ENCODE peak calls at places on chromosomes 11 and 22, in five cellular contexts. M is HCT116, P is GM12878, V is H1, R is HepG2. K is an unnamed sample.

GRCh38 chr11:95659088-95659487 is 130.5 kb downstream of the FAM76B start:
- DNase-seq in M (no peak), P (no peak), V (no peak), R (no peak), K (no peak)

GRCh38 chr11:112361396-112361795 is 100.7 kb upstream of the PLET1 start:
- DNase-seq in M (no peak), P (no peak), V (no peak), R (no peak), K (no peak)

GRCh38 chr11:86116996-86117705 is 48.3 kb upstream of the PICALM start:
- DNase-seq in M (no peak), P (no peak), V (no peak), R (no peak), K (no peak)

GRCh38 chr11:94762208-94762607 is 5.9 kb upstream of the AMOTL1 start:
- DNase-seq in M (peak), P (no peak), V (no peak), R (no peak), K (peak)

GRCh38 chr11:19656140-19656541 is 56.5 kb upstream of the NAV2 start:
- DNase-seq in M (no peak), P (no peak), V (no peak), R (no peak), K (peak)

GRCh38 chr11:66676931-66677598 is 622 bp downstream of the RBM4B start:
- DNase-seq in M (no peak), P (no peak), V (no peak), R (no peak), K (no peak)

GRCh38 chr22:26800858-26801257 is 143.5 kb downstream of the MIAT start:
- DNase-seq in M (no peak), P (no peak), V (no peak), R (no peak), K (no peak)

GRCh38 chr11:88338223-88338661 is 706 bp upstream of the CTSC start:
- DNase-seq in M (no peak), P (no peak), V (no peak), R (peak), K (peak)

GRCh38 chr11:3834349-3835099 is 6.2 kb downstream of the RHOG start:
- DNase-seq in M (no peak), P (no peak), V (no peak), R (no peak), K (peak)

GRCh38 chr22:45318558-45319318 is 9.0 kb downstream of the FAM118A start:
- DNase-seq in M (no peak), P (peak), V (no peak), R (no peak), K (no peak)

GRCh38 chr22:38070250-38070921 is 13.2 kb downstream of the PICK1 start:
- DNase-seq in M (no peak), P (no peak), V (no peak), R (no peak), K (no peak)

GRCh38 chr11:20259506-20259905 is 99.2 kb upstream of the DBX1 start:
- DNase-seq in M (no peak), P (no peak), V (no peak), R (no peak), K (no peak)

GRCh38 chr11:48036011-48036410 is 55.7 kb downstream of the PTPRJ start:
- DNase-seq in M (no peak), P (no peak), V (no peak), R (no peak), K (no peak)

GRCh38 chr11:124799384-124800225 is 601 bp downstream of the MSANTD2 start:
- DNase-seq in M (no peak), P (no peak), V (no peak), R (no peak), K (peak)

GRCh38 chr11:19966435-19966834 is 193.8 kb downstream of the DBX1 start:
- DNase-seq in M (no peak), P (no peak), V (no peak), R (no peak), K (no peak)

GRCh38 chr11:103586756-103587155 is 449.7 kb upstream of the DDI1 start:
- DNase-seq in M (no peak), P (no peak), V (no peak), R (no peak), K (no peak)

GRCh38 chr11:70612459-70613141 is 214.3 kb downstream of the CTTN start:
- DNase-seq in M (no peak), P (no peak), V (no peak), R (no peak), K (no peak)

GRCh38 chr22:20552913-20553401 is 45.5 kb downstream of the MED15 start:
- DNase-seq in M (no peak), P (no peak), V (no peak), R (peak), K (no peak)

GRCh38 chr11:83945953-83946352 is 659.8 kb upstream of the CCDC90B start:
- DNase-seq in M (no peak), P (no peak), V (no peak), R (no peak), K (no peak)

GRCh38 chr11:43870981-43871550 is 9.6 kb upstream of the ALKBH3 start:
- DNase-seq in M (no peak), P (no peak), V (no peak), R (no peak), K (no peak)

GRCh38 chr11:68974421-68975194 is 6.2 kb downstream of the MRGPRD start:
- DNase-seq in M (peak), P (no peak), V (no peak), R (no peak), K (peak)

GRCh38 chr11:78801161-78801884 is 226.7 kb upstream of the NARS2 start:
- DNase-seq in M (no peak), P (no peak), V (no peak), R (no peak), K (no peak)

GRCh38 chr11:112795896-112796686 is 165.1 kb upstream of the NCAM1 start:
- DNase-seq in M (no peak), P (no peak), V (no peak), R (no peak), K (no peak)

GRCh38 chr22:35915477-35916013 is 113.1 kb downstream of the RBFOX2 start:
- DNase-seq in M (no peak), P (no peak), V (no peak), R (no peak), K (no peak)

GRCh38 chr11:104549019-104549418 is 349.2 kb downstream of the CASP12 start:
- DNase-seq in M (no peak), P (no peak), V (no peak), R (no peak), K (no peak)

GRCh38 chr22:50002791-50003190 is 9.8 kb downstream of the IL17REL start:
- DNase-seq in M (no peak), P (no peak), V (no peak), R (no peak), K (no peak)

GRCh38 chr11:46948378-46949131 is 12.0 kb downstream of the CSTPP1 start:
- DNase-seq in M (no peak), P (no peak), V (no peak), R (no peak), K (no peak)
- TF ChIP-seq SRF in M (no peak), P (no peak), V (no peak), R (no peak), K (no peak)

GRCh38 chr11:114140826-114141225 is 81.3 kb downstream of the ZBTB16 start:
- DNase-seq in M (no peak), P (no peak), V (no peak), R (no peak), K (no peak)

GRCh38 chr11:114141863-114142590 is 82.5 kb downstream of the ZBTB16 start:
- DNase-seq in M (no peak), P (no peak), V (no peak), R (no peak), K (no peak)

GRCh38 chr11:114147389-114148382 is 88.2 kb downstream of the ZBTB16 start:
- DNase-seq in M (no peak), P (no peak), V (no peak), R (no peak), K (peak)

GRCh38 chr11:114142646-114143045 is 83.1 kb downstream of the ZBTB16 start:
- DNase-seq in M (no peak), P (no peak), V (no peak), R (no peak), K (no peak)

DNA sequence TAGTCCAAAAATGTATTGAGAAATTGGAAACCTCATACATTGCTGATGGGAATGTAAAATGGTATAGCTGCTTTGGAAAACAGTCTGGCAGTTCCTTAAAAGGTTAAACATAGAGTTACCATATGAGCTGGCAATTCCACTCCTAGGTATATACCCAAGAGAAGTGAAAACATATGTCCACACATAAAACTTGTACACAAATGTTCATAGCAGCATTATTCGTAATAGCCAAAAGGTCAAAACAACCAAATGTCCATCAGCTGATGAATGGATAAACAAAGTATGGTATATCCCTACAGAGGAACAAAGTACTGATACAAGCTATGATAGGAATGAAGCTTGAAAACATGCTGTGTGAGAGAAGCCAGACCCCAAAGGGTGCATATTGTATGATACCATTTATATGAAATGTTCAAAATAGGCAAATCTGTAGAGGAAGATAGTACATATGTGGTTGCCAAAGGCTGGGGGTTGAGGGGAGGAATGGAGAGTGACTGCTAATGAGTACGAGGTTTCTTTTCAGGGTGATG is 85.7 kb downstream of the ZBTB16 start:
- DNase-seq in M (no peak), P (no peak), V (no peak), R (no peak), K (no peak)
- TF ChIP-seq ZNF274 in M (no peak), P (no peak), V (no peak), R (no peak), K (no peak)

GRCh38 chr11:113952588-113952987 is 22.3 kb upstream of the HTR3A start:
- DNase-seq in M (no peak), P (no peak), V (no peak), R (no peak), K (no peak)
- TF ChIP-seq SRF in M (no peak), P (no peak), V (no peak), R (no peak), K (no peak)

GRCh38 chr11:63023415-63023814 is 7.8 kb upstream of the SLC22A8 start:
- DNase-seq in M (no peak), P (no peak), V (no peak), R (no peak), K (no peak)
- TF ChIP-seq ZNF274 in M (no peak), P (no peak), V (no peak), R (no peak), K (no peak)

GRCh38 chr11:113855803-113856202 is 19.6 kb downstream of the USP28 start:
- DNase-seq in M (no peak), P (no peak), V (no peak), R (no peak), K (no peak)
- TF ChIP-seq SRF in M (no peak), P (no peak), V (no peak), R (no peak), K (no peak)

K was measured in K562.